ENCODE peak calls at places on chromosomes 2 and 18, in eight cellular contexts. K, F, E, W, Q, O, I and C are unnamed samples. For H3K4me1, the result is how much of the 10 kb centered on the place peaks cover.

GRCh38 chr2:102892693-102893290 is 131.0 kb downstream of the TMEM182 start:
- DNase-seq in I (no peak), Q (no peak), O (no peak), W (no peak), K (no peak), E (no peak), F (no peak), C (no peak)

GRCh38 chr18:54684786-54685185 is 93.7 kb downstream of the DYNAP start:
- DNase-seq in F (no peak), I (peak), Q (no peak), E (peak), W (no peak), O (no peak), K (no peak), C (no peak)

GRCh38 chr18:634551-635045 is 22.9 kb upstream of the TYMS start:
- DNase-seq in K (no peak), W (no peak), F (no peak), I (no peak), O (no peak), Q (no peak), E (no peak), C (no peak)

GRCh38 chr2:182593394-182593707 is 122.7 kb upstream of the DNAJC10 start:
- DNase-seq in F (no peak), W (no peak), Q (no peak), O (no peak), K (no peak), I (no peak), E (no peak), C (no peak)

GRCh38 chr18:58862851-58863538 is 1.7 kb upstream of the ZNF532 start:
- DNase-seq in Q (peak), O (no peak), E (peak), K (no peak), W (peak), I (peak), F (peak), C (peak)

GRCh38 chr2:192146069-192147006 is 48.4 kb downstream of the TMEFF2 start:
- DNase-seq in I (no peak), E (no peak), W (no peak), K (no peak), Q (no peak), O (no peak), F (no peak), C (no peak)

GRCh38 chr2:35538796-35539195 is 816.8 kb upstream of the CRIM1 start:
- DNase-seq in Q (no peak), K (no peak), F (no peak), E (no peak), I (no peak), O (no peak), W (no peak), C (no peak)

GRCh38 chr18:13266208-13267100 is 47.9 kb downstream of the LDLRAD4 start:
- DNase-seq in K (no peak), E (no peak), I (no peak), O (no peak), W (no peak), F (peak), Q (peak), C (peak)

GRCh38 chr2:67451086-67451832 is 54.1 kb downstream of the ETAA1 start:
- DNase-seq in I (peak), Q (no peak), F (no peak), W (peak), O (no peak), E (peak), K (no peak), C (no peak)

GRCh38 chr2:74364533-74365505 is 15.3 kb downstream of the DCTN1 start:
- DNase-seq in E (no peak), I (no peak), W (no peak), K (no peak), Q (no peak), F (no peak), O (no peak), C (no peak)

GRCh38 chr2:10332402-10333246 is 29.9 kb downstream of the HPCAL1 start:
- DNase-seq in Q (no peak), F (no peak), O (no peak), K (no peak), E (no peak), W (no peak), I (no peak), C (no peak)

GRCh38 chr2:54557601-54558187 is 101.6 kb downstream of the SPTBN1 start:
- DNase-seq in K (peak), I (peak), F (peak), O (peak), Q (peak), E (peak), W (peak), C (peak)

GRCh38 chr18:12443631-12444030 is 35.9 kb downstream of the PRELID3A start:
- DNase-seq in W (no peak), K (no peak), I (no peak), Q (no peak), E (no peak), O (no peak), F (no peak), C (no peak)

GRCh38 chr2:62489162-62489561 is 16.8 kb downstream of the TMEM17 start:
- DNase-seq in E (no peak), O (no peak), W (no peak), Q (no peak), K (no peak), F (no peak), I (no peak), C (no peak)

GRCh38 chr2:1658394-1659151 is 85.7 kb downstream of the PXDN start:
- DNase-seq in I (no peak), K (no peak), W (no peak), F (no peak), E (no peak), Q (no peak), O (no peak), C (no peak)

GRCh38 chr2:182115258-182115657 is 129.6 kb downstream of the PPP1R1C start:
- DNase-seq in F (no peak), O (no peak), I (no peak), Q (no peak), W (no peak), E (no peak), K (no peak), C (no peak)

GRCh38 chr2:80244905-80245584 is 59.5 kb downstream of the LRRTM1 start:
- DNase-seq in I (no peak), F (no peak), E (no peak), K (no peak), O (no peak), W (no peak), Q (no peak), C (no peak)
- H3K4me1 ChIP-seq in I (under half), F (under half), E (under half), K (under half), O (under half), W (under half), Q (under half), C (under half)

GRCh38 chr2:144504191-144504590 is 15.7 kb downstream of the ZEB2 start:
- DNase-seq in F (no peak), W (no peak), E (no peak), K (no peak), O (no peak), Q (no peak), I (no peak), C (no peak)
- TF ChIP-seq CTCF in F (no peak), W (no peak), E (no peak), K (no peak), O (no peak), Q (no peak), I (peak), C (no peak)

DNA sequence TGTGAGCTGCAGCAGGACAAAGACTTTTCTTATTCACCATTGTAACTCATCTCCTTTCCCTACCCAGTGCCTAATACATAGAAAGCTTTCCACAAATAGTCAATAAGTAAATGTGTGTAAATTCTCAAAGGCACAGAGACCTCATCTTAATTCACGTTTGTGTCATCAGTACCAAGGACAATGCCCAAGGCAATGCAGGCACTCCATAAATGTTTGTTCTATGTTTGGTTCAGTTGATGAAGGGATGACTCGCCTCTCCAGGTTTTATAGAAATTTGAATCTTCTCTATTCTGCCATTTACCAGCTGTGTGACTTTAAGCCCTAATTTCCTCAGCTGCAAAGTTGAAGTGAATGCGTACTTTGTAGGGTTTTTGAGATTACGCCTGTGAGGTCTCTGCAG is 2.1 kb upstream of the MOGAT1 start:
- DNase-seq in W (no peak), Q (no peak), E (no peak), I (no peak), K (no peak), O (no peak), F (no peak), C (no peak)
- H3K4me1 ChIP-seq in W (under half), Q (under half), E (under half), I (under half), K (under half), O (under half), F (under half), C (under half)

GRCh38 chr2:71742953-71743601 is 289.7 kb downstream of the DYSF start:
- DNase-seq in W (no peak), O (no peak), Q (peak), F (peak), I (no peak), E (peak), K (no peak), C (no peak)
- TF ChIP-seq CTCF in W (no peak), O (no peak), Q (no peak), F (no peak), I (no peak), E (no peak), K (no peak), C (no peak)

DNA sequence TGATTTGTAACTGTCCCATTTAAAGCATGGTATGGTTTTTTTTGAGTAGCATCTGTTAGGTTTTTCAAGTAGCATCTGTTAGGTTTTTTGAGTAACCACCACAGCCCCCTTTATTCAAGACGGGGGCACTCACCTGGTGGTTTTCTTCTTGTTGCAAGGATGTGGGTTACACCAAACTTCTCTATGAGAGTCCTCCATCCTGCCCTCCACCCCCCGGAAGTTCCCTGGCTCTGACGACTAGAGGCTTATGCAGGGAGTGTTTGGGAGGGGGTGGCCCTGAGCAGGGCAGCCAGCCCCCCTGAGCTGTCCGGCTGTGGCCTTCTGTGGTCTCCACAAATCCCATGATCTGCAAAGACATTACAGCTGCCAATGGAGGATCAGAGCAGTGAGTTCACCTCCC is 39.3 kb downstream of the MTCL1 start:
- DNase-seq in F (no peak), E (no peak), Q (no peak), O (peak), K (no peak), I (no peak), W (no peak), C (no peak)
- H3K4me1 ChIP-seq in F (under half), E (under half), Q (under half), O (under half), K (under half), I (under half), W (under half), C (under half)

GRCh38 chr2:230863442-230864121 is 1.2 kb upstream of the ITM2C start:
- DNase-seq in I (no peak), K (peak), W (no peak), O (no peak), Q (no peak), F (no peak), E (no peak), C (no peak)

GRCh38 chr2:230865766-230866703 is 1.3 kb downstream of the ITM2C start:
- DNase-seq in Q (no peak), F (no peak), W (peak), O (no peak), K (peak), E (peak), I (peak), C (no peak)

GRCh38 chr2:230864122-230864604 is 579 bp upstream of the ITM2C start:
- DNase-seq in F (no peak), K (peak), O (no peak), I (no peak), E (no peak), W (no peak), Q (peak), C (no peak)

GRCh38 chr2:230865324-230865765 is 603 bp downstream of the ITM2C start:
- DNase-seq in O (no peak), W (no peak), Q (no peak), I (no peak), E (peak), F (no peak), K (peak), C (no peak)

DNA sequence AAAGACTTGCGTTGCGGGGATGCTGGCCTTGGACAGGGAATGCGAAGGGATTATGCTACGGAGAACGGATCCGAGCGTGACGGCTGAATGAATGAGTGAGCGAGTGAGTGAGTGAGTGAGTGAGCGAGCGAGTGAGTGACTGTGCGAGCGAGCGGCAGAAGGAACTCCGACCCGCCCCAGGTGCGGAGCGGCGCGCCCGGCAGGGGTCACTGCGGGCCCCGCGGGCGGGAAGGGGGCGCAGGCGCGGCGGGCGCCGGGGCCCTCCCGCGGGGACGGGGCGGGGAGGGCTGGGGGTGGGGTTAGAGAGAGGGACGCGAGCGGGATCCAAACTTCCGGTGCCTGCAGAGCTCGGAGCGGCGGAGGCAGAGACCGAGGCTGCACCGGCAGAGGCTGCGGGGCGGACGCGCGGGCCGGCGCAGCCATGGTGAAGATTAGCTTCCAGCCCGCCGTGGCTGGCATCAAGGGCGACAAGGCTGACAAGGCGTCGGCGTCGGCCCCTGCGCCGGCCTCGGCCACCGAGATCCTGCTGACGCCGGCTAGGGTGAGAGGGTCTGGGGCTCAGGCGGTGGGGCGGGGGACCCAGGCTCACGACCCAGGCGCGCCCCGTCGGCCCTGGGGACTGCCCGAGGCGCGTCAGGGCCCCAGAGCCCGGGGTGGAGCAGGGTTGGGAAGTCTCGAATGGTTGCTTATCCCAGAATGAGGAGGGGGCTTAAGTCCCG is at the start of gene ITM2C:
- DNase-seq in O (peak), F (peak), K (peak), E (peak), I (peak), W (peak), Q (no peak), C (peak)
- TF ChIP-seq CTCF in O (peak), F (peak), K (peak), E (peak), I (peak), W (no peak), Q (no peak), C (peak)

DNA sequence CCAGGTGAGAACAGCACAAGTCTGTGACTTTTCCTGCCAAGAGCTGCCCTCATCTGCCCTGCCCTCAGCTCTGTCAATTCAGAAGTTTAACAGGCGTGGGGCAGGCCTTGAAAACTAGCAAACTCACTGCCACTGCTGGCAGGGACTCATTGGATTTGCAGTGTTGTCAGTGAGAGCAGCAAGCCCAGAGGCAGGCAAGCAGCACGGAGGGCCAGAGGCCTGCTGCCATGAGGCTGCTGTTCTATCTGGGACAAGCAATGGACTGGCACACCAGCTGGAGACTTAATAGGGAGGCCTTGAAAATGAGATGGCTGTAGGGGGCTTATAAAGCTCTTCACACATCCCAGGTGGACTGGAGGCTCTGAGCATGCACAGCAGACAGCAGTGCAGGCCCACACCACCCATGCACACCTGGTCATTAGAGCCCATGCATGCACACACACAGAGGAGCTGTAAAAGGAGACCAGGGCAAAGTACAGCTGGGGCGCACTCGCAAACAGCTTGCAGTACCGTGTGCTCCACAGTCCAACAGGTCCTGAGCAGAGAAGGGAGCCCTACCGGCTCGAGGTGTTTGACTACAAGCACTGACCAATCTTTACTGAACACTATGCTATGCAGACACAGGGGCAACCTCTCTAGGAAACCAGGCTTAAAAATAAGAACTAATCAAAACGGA is 28.7 kb downstream of the MGAT4A start:
- DNase-seq in Q (peak), F (peak), O (no peak), W (peak), I (no peak), K (peak), E (peak), C (no peak)
- H3K4me1 ChIP-seq in Q (under half), F (half or more), O (half or more), W (half or more), I (under half), K (under half), E (under half), C (under half)

GRCh38 chr2:128724547-128724946 is 405.9 kb upstream of the HS6ST1 start:
- DNase-seq in Q (no peak), F (no peak), K (no peak), I (no peak), W (no peak), O (no peak), E (no peak), C (no peak)

GRCh38 chr2:128717758-128718710 is 399.4 kb upstream of the HS6ST1 start:
- DNase-seq in O (no peak), W (no peak), F (no peak), I (no peak), Q (no peak), E (no peak), K (no peak), C (no peak)

GRCh38 chr2:128716371-128716770 is 397.7 kb upstream of the HS6ST1 start:
- DNase-seq in K (no peak), E (no peak), I (no peak), O (no peak), Q (no peak), F (no peak), W (no peak), C (no peak)

GRCh38 chr2:128722469-128722868 is 403.8 kb upstream of the HS6ST1 start:
- DNase-seq in E (no peak), O (no peak), I (no peak), K (no peak), Q (no peak), W (no peak), F (no peak), C (no peak)

GRCh38 chr2:128720440-128721022 is 401.9 kb upstream of the HS6ST1 start:
- DNase-seq in I (no peak), F (no peak), Q (no peak), E (no peak), O (no peak), K (no peak), W (no peak), C (no peak)
- TF ChIP-seq CTCF in I (no peak), F (no peak), Q (no peak), E (no peak), O (no peak), K (no peak), W (no peak), C (peak)